ENCODE peak calls at places on chromosomes 1 and 21, in nine cellular contexts. T is neural crest cell, M is colonic mucosa, F is heart right ventricle, Q is mesothelial cell of epicardium, K is body of pancreas, O is AG09309, H is transverse colon, V is GM10248. N is an unnamed sample.

GRCh38 chr1:6727535-6727934 is 25.9 kb upstream of the DNAJC11 start:
- DNase-seq in T (peak), V (peak), K (peak), H (peak), Q (peak), O (no peak), F (peak), M (peak), N (peak)

GRCh38 chr1:44423706-44424546 is 18.9 kb downstream of the RNF220 start:
- DNase-seq in V (no peak), H (peak), M (peak), O (peak), Q (no peak), K (peak), T (no peak), F (peak), N (peak)

GRCh38 chr1:149845416-149845815 is 54.0 kb upstream of the BOLA1 start:
- DNase-seq in K (no peak), V (no peak), Q (no peak), O (no peak), H (no peak), F (no peak), T (no peak), M (peak), N (no peak)

GRCh38 chr1:118184737-118185082 is 318 bp downstream of the SPAG17 start:
- DNase-seq in M (no peak), V (no peak), Q (no peak), K (no peak), F (no peak), H (no peak), T (no peak), O (no peak), N (no peak)

GRCh38 chr1:223716302-223716862 is 4.0 kb downstream of the CAPN2 start:
- DNase-seq in O (no peak), T (no peak), M (no peak), F (no peak), K (no peak), V (no peak), H (peak), Q (no peak), N (no peak)

GRCh38 chr1:51898090-51898734 is 19.7 kb upstream of the NRDC start:
- DNase-seq in M (no peak), O (peak), K (no peak), T (no peak), Q (no peak), V (no peak), H (no peak), F (no peak), N (no peak)

GRCh38 chr1:232950919-232951579 is 638 bp downstream of the NTPCR start:
- DNase-seq in H (peak), V (peak), F (no peak), M (peak), O (no peak), Q (no peak), T (no peak), K (no peak), N (peak)

GRCh38 chr1:50080904-50081586 is 27.7 kb upstream of the ELAVL4 start:
- DNase-seq in O (no peak), V (no peak), T (no peak), H (no peak), K (no peak), F (no peak), M (peak), Q (no peak), N (peak)

GRCh38 chr1:98661544-98662353 is at the start of gene SNX7:
- DNase-seq in T (peak), O (no peak), Q (peak), H (peak), K (peak), V (peak), M (peak), F (peak), N (peak)

GRCh38 chr1:32716312-32717126 is 13.9 kb upstream of the SYNC start:
- DNase-seq in O (no peak), T (peak), F (no peak), Q (peak), V (peak), M (peak), K (peak), H (peak), N (peak)

GRCh38 chr1:93518516-93518915 is 70.6 kb downstream of the FNBP1L start:
- DNase-seq in T (no peak), F (no peak), M (no peak), H (no peak), V (no peak), K (no peak), O (no peak), Q (no peak), N (no peak)

GRCh38 chr1:55826413-55827080 is 611.4 kb upstream of the USP24 start:
- DNase-seq in M (no peak), H (no peak), F (no peak), K (no peak), V (no peak), O (no peak), Q (no peak), T (no peak), N (no peak)

GRCh38 chr1:7767176-7767575 is 3.9 kb upstream of the VAMP3 start:
- DNase-seq in M (no peak), T (no peak), Q (no peak), H (no peak), O (no peak), F (no peak), K (no peak), V (no peak), N (no peak)

GRCh38 chr1:10415211-10415930 is 14.9 kb upstream of the CENPS start:
- DNase-seq in V (no peak), M (peak), F (no peak), Q (no peak), T (no peak), O (peak), K (no peak), H (peak), N (peak)

GRCh38 chr1:162548170-162548569 is 13.4 kb upstream of the UAP1 start:
- DNase-seq in F (peak), K (no peak), Q (no peak), T (no peak), V (no peak), O (peak), H (no peak), M (peak), N (no peak)

GRCh38 chr1:211577277-211577825 is 1.6 kb downstream of the SLC30A1 start:
- DNase-seq in K (no peak), O (no peak), M (no peak), H (no peak), F (no peak), Q (no peak), T (no peak), V (no peak), N (no peak)

GRCh38 chr1:76038306-76039004 is 36.1 kb upstream of the ST6GALNAC3 start:
- DNase-seq in O (no peak), Q (no peak), V (no peak), M (no peak), H (no peak), F (no peak), T (no peak), K (no peak), N (no peak)

GRCh38 chr1:217780993-217781392 is 149.8 kb downstream of the SPATA17 start:
- DNase-seq in O (no peak), F (no peak), T (no peak), K (no peak), V (no peak), M (no peak), Q (no peak), H (no peak), N (no peak)

GRCh38 chr21:21921410-21922232 is 923.4 kb downstream of the NCAM2 start:
- DNase-seq in V (no peak), Q (no peak), F (no peak), O (no peak), T (no peak), H (no peak), K (peak), M (no peak), N (no peak)

GRCh38 chr1:4595341-4596225 is 58.8 kb upstream of the AJAP1 start:
- DNase-seq in H (no peak), K (no peak), V (no peak), T (no peak), F (no peak), Q (no peak), O (no peak), M (no peak), N (no peak)

GRCh38 chr1:4597020-4597419 is 57.4 kb upstream of the AJAP1 start:
- DNase-seq in Q (no peak), T (no peak), F (no peak), K (no peak), O (no peak), H (no peak), M (no peak), V (no peak), N (no peak)

GRCh38 chr1:4593106-4593505 is 61.3 kb upstream of the AJAP1 start:
- DNase-seq in O (no peak), T (no peak), H (no peak), K (no peak), M (no peak), Q (no peak), V (no peak), F (no peak), N (no peak)

GRCh38 chr1:4596486-4596885 is 57.9 kb upstream of the AJAP1 start:
- DNase-seq in O (no peak), V (no peak), T (no peak), H (no peak), K (no peak), M (no peak), Q (no peak), F (no peak), N (no peak)

GRCh38 chr1:4594286-4594991 is 60.0 kb upstream of the AJAP1 start:
- DNase-seq in O (no peak), V (no peak), K (peak), F (no peak), M (no peak), T (no peak), H (no peak), Q (no peak), N (no peak)
- TF ChIP-seq CTCF in O (no peak), V (no peak), K (no peak), F (no peak), M (no peak), T (no peak), H (no peak), Q (no peak), N (no peak)

DNA sequence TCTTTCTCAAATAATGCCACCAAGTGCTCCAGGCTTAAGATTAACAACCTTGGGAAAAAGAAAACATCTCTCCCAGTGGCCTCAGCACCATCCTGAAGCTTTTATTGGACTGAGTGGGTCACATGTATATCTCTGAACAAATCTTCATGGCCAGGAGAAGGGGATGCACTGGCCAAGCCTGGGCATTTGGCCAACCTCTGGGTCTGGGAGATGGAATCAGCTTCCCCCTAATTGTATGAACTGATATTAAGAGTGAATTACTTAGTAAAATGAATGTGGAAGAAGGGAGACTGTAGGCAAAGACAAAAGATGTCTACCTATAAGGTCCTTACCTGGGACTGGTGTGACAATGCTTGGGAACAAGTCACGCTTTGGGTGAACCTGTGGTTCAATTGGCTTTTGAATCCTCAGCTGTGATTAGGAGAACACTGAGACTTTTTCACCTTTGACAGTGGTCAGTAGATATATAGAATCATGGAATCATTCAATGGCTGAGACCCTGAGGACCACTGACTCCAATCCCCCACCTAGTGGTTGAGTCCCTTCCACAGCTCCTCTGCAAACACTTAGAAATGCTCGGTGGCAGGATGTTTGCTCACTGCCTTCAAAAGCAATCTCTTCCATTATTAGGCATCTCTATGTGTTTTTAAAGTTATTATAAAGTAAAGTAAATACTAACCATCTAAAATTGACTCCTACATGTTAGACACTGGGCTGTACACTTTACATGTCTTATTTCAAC is 102.6 kb upstream of the ATP1A1 start:
- DNase-seq in T (no peak), V (no peak), F (no peak), H (no peak), Q (no peak), K (no peak), M (no peak), O (no peak), N (no peak)
- TF ChIP-seq CTCF in T (no peak), V (no peak), F (no peak), H (no peak), Q (no peak), K (no peak), M (no peak), O (no peak), N (no peak)

DNA sequence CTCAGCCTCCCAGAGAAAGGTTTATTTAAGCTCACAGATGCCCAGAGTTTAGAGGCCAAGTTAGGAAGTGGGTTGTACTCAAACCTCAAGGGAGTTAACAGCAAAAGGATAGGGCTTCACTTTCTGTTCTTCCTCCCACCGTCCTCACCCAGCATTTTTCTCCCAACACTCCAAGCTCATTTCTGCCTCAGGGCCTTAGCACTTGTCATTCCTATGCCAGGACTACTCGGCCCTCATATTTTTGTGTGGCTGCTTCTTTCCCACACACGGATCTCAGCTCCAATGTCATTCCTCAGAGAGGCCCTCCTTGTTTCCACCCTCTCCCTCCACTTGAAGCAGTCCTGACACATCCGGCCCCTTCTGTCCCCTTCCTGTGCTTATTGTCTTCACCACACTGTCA is 12.9 kb downstream of the FAM43B start:
- DNase-seq in H (no peak), M (no peak), K (no peak), O (no peak), F (no peak), Q (no peak), T (no peak), V (no peak), N (no peak)
- TF ChIP-seq CTCF in H (no peak), M (no peak), K (no peak), O (no peak), F (no peak), Q (no peak), T (no peak), V (no peak), N (no peak)

GRCh38 chr1:204763773-204764427 is 78.4 kb upstream of the LRRN2 start:
- DNase-seq in M (peak), T (peak), Q (peak), H (peak), O (peak), F (peak), V (peak), K (peak), N (peak)
- TF ChIP-seq CTCF in M (peak), T (peak), Q (peak), H (peak), O (peak), F (peak), V (peak), K (peak), N (peak)

GRCh38 chr21:41932191-41932575 is 21.6 kb downstream of the C2CD2 start:
- DNase-seq in K (no peak), T (no peak), V (no peak), M (no peak), O (peak), F (no peak), Q (no peak), H (no peak), N (no peak)
- TF ChIP-seq CTCF in K (no peak), T (no peak), V (no peak), M (no peak), O (peak), F (no peak), Q (no peak), H (no peak), N (no peak)

GRCh38 chr1:238954865-238955264 is 431.5 kb upstream of the CHRM3 start:
- DNase-seq in V (no peak), M (no peak), O (no peak), F (no peak), T (no peak), H (no peak), K (no peak), Q (no peak), N (no peak)

GRCh38 chr1:238955934-238956333 is 430.4 kb upstream of the CHRM3 start:
- DNase-seq in Q (no peak), K (no peak), T (no peak), F (no peak), H (no peak), V (no peak), O (no peak), M (no peak), N (no peak)

GRCh38 chr1:238950786-238951185 is 435.6 kb upstream of the CHRM3 start:
- DNase-seq in K (no peak), M (no peak), F (no peak), Q (no peak), O (no peak), H (no peak), V (no peak), T (no peak), N (no peak)

GRCh38 chr1:238951809-238952208 is 434.6 kb upstream of the CHRM3 start:
- DNase-seq in O (peak), F (no peak), H (no peak), Q (no peak), K (peak), M (peak), T (peak), V (no peak), N (peak)

GRCh38 chr1:238953448-238953847 is 432.9 kb upstream of the CHRM3 start:
- DNase-seq in F (no peak), M (no peak), Q (no peak), H (no peak), V (no peak), O (no peak), T (no peak), K (no peak), N (no peak)
- TF ChIP-seq CTCF in F (no peak), M (no peak), Q (peak), H (no peak), V (no peak), O (peak), T (peak), K (no peak), N (peak)

GRCh38 chr21:35652196-35652595 is 408.1 kb downstream of the SETD4 start:
- DNase-seq in M (no peak), H (no peak), Q (no peak), K (no peak), F (no peak), T (no peak), O (no peak), V (no peak), N (no peak)

GRCh38 chr21:35649186-35649585 is 411.1 kb downstream of the SETD4 start:
- DNase-seq in H (no peak), O (no peak), Q (no peak), K (no peak), F (no peak), M (no peak), V (no peak), T (no peak), N (no peak)

GRCh38 chr21:35646606-35647005 is 413.7 kb downstream of the SETD4 start:
- DNase-seq in K (no peak), F (no peak), Q (no peak), T (no peak), H (no peak), O (no peak), M (no peak), V (no peak), N (no peak)

GRCh38 chr21:35651166-35651565 is 409.2 kb downstream of the SETD4 start:
- DNase-seq in F (no peak), Q (no peak), T (no peak), H (no peak), O (no peak), V (no peak), M (no peak), K (no peak), N (no peak)

GRCh38 chr21:35648512-35648911 is 411.8 kb downstream of the SETD4 start:
- DNase-seq in T (no peak), H (no peak), O (no peak), F (no peak), Q (no peak), M (no peak), K (peak), V (no peak), N (no peak)
- TF ChIP-seq CTCF in T (no peak), H (no peak), O (no peak), F (no peak), Q (no peak), M (no peak), K (no peak), V (no peak), N (no peak)

GRCh38 chr1:26827205-26827604 is 717 bp downstream of the ZDHHC18 start:
- DNase-seq in F (no peak), M (no peak), H (no peak), T (no peak), Q (no peak), O (no peak), V (no peak), K (no peak), N (no peak)

GRCh38 chr1:26824735-26825134 is 1.8 kb upstream of the ZDHHC18 start:
- DNase-seq in F (no peak), V (no peak), H (no peak), Q (no peak), O (no peak), T (no peak), K (no peak), M (no peak), N (peak)

GRCh38 chr1:26828352-26829093 is 2.0 kb downstream of the ZDHHC18 start:
- DNase-seq in Q (no peak), H (peak), V (peak), M (peak), F (no peak), T (no peak), K (no peak), O (no peak), N (no peak)

GRCh38 chr1:26827663-26828062 is 1.2 kb downstream of the ZDHHC18 start:
- DNase-seq in O (no peak), Q (no peak), F (no peak), H (no peak), V (no peak), K (peak), T (no peak), M (no peak), N (no peak)

GRCh38 chr1:26826261-26827201 is at the start of gene ZDHHC18:
- DNase-seq in V (peak), K (peak), Q (peak), T (peak), M (peak), O (no peak), H (peak), F (peak), N (peak)
- TF ChIP-seq CTCF in V (peak), K (no peak), Q (peak), T (peak), M (no peak), O (peak), H (peak), F (peak), N (no peak)

GRCh38 chr1:227848430-227848932 is 33.0 kb downstream of the PRSS38 start:
- DNase-seq in Q (no peak), V (no peak), H (no peak), T (no peak), M (no peak), F (no peak), K (no peak), O (no peak), N (no peak)

GRCh38 chr1:227845115-227845389 is 29.6 kb downstream of the PRSS38 start:
- DNase-seq in F (no peak), O (no peak), H (no peak), K (no peak), V (no peak), M (no peak), T (no peak), Q (no peak), N (no peak)

GRCh38 chr1:227844320-227845114 is 29.0 kb downstream of the PRSS38 start:
- DNase-seq in F (no peak), M (no peak), K (no peak), H (no peak), T (no peak), Q (no peak), O (no peak), V (no peak), N (no peak)

GRCh38 chr1:227846265-227846858 is 30.9 kb downstream of the PRSS38 start:
- DNase-seq in K (no peak), Q (no peak), O (no peak), F (no peak), H (no peak), M (no peak), V (no peak), T (no peak), N (no peak)

GRCh38 chr1:227845519-227845918 is 30.0 kb downstream of the PRSS38 start:
- DNase-seq in Q (no peak), M (no peak), V (no peak), H (no peak), K (no peak), O (no peak), F (no peak), T (no peak), N (no peak)
- TF ChIP-seq CTCF in Q (no peak), M (no peak), V (no peak), H (no peak), K (no peak), O (no peak), F (no peak), T (no peak), N (no peak)

DNA sequence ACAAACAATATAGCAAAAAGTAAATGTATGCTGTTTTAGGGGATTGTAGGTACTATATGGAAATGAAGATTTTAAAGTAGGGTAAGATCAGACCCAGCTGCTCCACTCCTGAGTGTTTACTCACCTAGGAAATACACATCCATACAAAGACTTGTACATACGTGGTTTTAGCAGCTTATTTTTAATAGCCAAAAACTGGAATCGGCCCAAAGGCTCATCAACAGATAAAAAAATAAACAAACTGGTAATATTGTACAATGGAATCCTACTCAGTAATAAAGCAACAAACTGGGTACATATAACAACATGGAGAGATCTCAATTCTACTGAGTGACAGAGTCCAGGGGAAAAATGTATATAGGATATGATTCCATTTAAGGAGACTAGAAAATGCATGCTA is 179.2 kb upstream of the TMEM51 start:
- DNase-seq in M (no peak), T (no peak), Q (no peak), H (no peak), O (no peak), F (no peak), V (no peak), K (no peak), N (no peak)
- TF ChIP-seq CTCF in M (no peak), T (no peak), Q (no peak), H (no peak), O (no peak), F (no peak), V (no peak), K (no peak), N (no peak)